ENCODE peak calls at places on chromosomes 16 and 17, in ten cellular contexts. L is uterus, M is Peyer's patch, Q is esophagus muscularis mucosa, O is transverse colon, R is stomach, J is IMR-90, P is endothelial cell of umbilical vein, B is ovary, U is body of pancreas. W is an unnamed sample. For H3K36me3, the result is how much of the 10 kb centered on the place peaks cover.

GRCh38 chr17:66373944-66374817 is 71.8 kb downstream of the PRKCA start:
- DNase-seq in L (no peak), M (no peak), Q (no peak), O (peak), R (no peak), J (no peak), P (no peak), B (no peak), U (peak), W (peak)

GRCh38 chr16:52729731-52730130 is 182.8 kb upstream of the TOX3 start:
- DNase-seq in L (no peak), M (no peak), Q (no peak), O (no peak), R (no peak), J (no peak), P (no peak), B (no peak), U (no peak), W (no peak)

GRCh38 chr16:24689128-24689527 is 40.3 kb upstream of the TNRC6A start:
- DNase-seq in L (no peak), M (no peak), Q (no peak), O (no peak), R (no peak), J (peak), P (peak), B (no peak), U (no peak), W (no peak)

GRCh38 chr17:35801583-35802224 is 6.3 kb upstream of the MMP28 start:
- DNase-seq in L (peak), M (peak), Q (no peak), O (peak), R (peak), J (no peak), P (peak), B (peak), U (peak), W (peak)

GRCh38 chr17:61202564-61202963 is 197.1 kb upstream of the TBX2 start:
- DNase-seq in L (no peak), M (no peak), Q (no peak), O (no peak), R (no peak), J (peak), P (no peak), B (no peak), U (no peak), W (no peak)

GRCh38 chr17:73119631-73120030 is 27.1 kb upstream of the SLC39A11 start:
- DNase-seq in L (no peak), M (no peak), Q (no peak), O (no peak), R (no peak), J (no peak), P (no peak), B (no peak), U (no peak), W (no peak)

GRCh38 chr17:80442305-80442659 is 27.3 kb downstream of the ENDOV start:
- DNase-seq in L (no peak), M (no peak), Q (no peak), O (no peak), R (no peak), J (no peak), P (no peak), B (no peak), U (no peak), W (no peak)

GRCh38 chr17:5237541-5238016 is 2.9 kb upstream of the SCIMP start:
- DNase-seq in L (no peak), M (peak), Q (no peak), O (peak), R (peak), J (peak), P (peak), B (peak), U (peak), W (peak)

DNA sequence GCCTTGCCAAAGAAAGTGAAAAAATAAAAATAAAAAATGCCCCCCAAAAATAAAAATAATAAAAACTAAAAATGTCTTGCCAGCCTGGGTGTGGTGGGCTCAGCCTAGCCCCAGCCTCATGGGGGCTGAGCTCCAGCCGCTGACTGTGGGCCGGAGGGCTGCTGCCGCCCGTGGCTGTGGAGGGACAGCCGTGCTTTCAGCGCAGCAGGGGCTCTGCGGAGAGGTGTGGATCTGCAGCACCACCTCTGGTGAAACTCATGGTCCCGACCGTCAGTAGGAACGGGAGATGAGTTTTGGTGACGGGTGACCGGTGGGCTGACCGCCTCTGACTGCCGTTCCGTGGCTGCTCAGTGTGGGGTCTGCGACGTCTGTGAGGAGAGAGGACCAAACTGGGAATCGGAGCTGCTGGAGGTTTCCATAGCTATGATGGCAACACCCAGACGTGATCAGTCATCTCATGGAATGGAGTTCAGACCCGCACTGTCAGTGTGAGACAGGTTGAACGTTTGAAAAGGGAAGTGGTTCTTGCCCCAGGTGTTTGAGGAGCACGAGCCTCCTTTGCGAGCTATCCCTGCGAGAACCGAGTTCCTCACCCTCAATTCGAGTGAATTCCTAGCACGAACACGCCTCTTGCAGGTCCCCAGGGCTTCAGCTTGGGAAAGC is 12.0 kb upstream of the RPL13 start:
- DNase-seq in L (no peak), M (no peak), Q (no peak), O (no peak), R (no peak), J (no peak), P (no peak), B (no peak), U (no peak), W (no peak)
- H3K36me3 ChIP-seq in L (under half), M (under half), Q (half or more), O (under half), R (half or more), J (half or more), P (under half), B (under half), U (under half), W (half or more)

GRCh38 chr16:969508-970378 is 1.0 kb downstream of the LMF1 start:
- DNase-seq in L (no peak), M (no peak), Q (no peak), O (peak), R (no peak), J (peak), P (peak), B (peak), U (peak), W (no peak)
- TF ChIP-seq POLR2A in L (no peak), M (no peak), Q (no peak), O (no peak), R (no peak), J (no peak), P (no peak), B (no peak), U (no peak), W (no peak)

GRCh38 chr16:1764971-1765370 is 6.4 kb downstream of the NME3 start:
- DNase-seq in L (no peak), M (no peak), Q (no peak), O (no peak), R (no peak), J (no peak), P (no peak), B (no peak), U (no peak), W (no peak)
- H3K36me3 ChIP-seq in L (under half), M (under half), Q (half or more), O (under half), R (half or more), J (half or more), P (half or more), B (under half), U (under half), W (half or more)

GRCh38 chr17:17682737-17683675 is 1.7 kb downstream of the RAI1 start:
- DNase-seq in L (peak), M (peak), Q (no peak), O (peak), R (peak), J (peak), P (peak), B (peak), U (peak), W (peak)
- TF ChIP-seq POLR2A in L (no peak), M (peak), Q (no peak), O (peak), R (no peak), J (peak), P (peak), B (peak), U (peak), W (no peak)

GRCh38 chr16:75628351-75628750 is 5.3 kb upstream of the ADAT1 start:
- DNase-seq in L (no peak), M (no peak), Q (no peak), O (no peak), R (no peak), J (no peak), P (peak), B (no peak), U (no peak), W (no peak)
- H3K36me3 ChIP-seq in L (under half), M (under half), Q (half or more), O (under half), R (half or more), J (half or more), P (under half), B (under half), U (under half), W (under half)

DNA sequence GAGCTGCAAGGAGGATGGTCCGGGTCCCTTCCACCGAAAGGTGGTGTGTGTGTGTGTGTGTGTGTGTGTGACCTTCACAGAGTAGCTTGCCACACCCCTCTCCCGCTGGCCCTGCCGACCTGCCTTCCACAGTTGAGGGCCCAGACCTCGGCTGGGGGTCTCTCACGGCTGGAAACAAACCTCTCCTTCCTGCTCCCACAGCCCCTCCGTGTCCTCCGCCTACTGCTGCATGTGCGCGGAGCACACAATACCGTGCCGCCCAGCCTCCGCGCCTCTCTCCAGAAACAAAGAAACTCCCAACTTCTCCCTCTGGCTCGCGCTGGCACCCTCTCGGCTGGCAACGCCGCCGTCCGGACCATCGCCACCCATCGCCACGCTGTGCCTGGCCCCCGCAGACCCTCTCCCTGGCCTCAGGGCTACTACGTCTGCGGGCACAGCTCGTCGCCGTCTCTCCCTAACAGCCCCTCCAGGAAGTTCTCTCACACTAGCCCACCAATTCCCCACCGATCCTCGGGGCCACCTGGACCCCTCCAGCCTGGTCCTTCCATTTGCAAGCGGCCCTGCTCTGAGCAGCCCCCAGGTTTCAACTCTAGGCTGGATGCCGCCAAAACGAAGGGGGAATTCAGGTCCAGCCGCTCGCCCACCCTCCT is 81.3 kb downstream of the TIMM22 start:
- DNase-seq in L (no peak), M (no peak), Q (no peak), O (no peak), R (no peak), J (no peak), P (no peak), B (no peak), U (no peak), W (no peak)
- TF ChIP-seq POLR2A in L (no peak), M (no peak), Q (no peak), O (no peak), R (no peak), J (no peak), P (no peak), B (no peak), U (no peak), W (no peak)

DNA sequence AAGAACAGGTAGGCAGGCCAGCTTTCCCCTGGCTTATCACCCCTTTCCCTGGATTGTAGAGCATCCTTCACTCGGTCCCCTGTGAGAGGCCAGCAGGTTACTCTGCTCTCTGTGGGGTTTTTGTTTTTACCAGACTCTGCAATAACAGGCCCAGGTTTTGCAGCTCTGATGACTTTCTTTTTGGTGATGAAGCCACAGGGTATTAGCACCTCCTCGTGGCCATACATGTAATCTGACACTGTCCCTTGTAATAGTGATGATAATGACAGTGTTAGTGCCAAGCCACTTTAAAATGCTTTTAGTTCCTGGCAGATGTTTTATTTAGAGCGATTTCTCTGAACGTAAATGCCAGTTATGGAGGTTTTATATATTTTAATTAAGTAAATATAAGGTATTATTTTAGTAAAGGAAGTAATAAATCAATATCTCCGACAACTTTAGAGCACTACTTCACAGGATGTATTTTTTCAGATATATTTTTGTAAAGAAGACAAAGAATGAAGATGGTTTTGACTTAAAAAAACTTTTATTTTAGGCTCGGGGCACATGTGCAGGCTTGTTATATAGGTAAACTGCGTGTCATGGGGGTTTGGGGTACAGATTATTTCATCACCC is 38.0 kb upstream of the CPHXL start:
- DNase-seq in L (peak), M (peak), Q (no peak), O (peak), R (peak), J (peak), P (peak), B (peak), U (peak), W (no peak)
- H3K36me3 ChIP-seq in L (under half), M (under half), Q (under half), O (under half), R (under half), J (under half), P (under half), B (under half), U (under half), W (under half)

GRCh38 chr16:684961-685696 is 995 bp upstream of the JMJD8 start:
- DNase-seq in L (no peak), M (no peak), Q (no peak), O (no peak), R (no peak), J (no peak), P (no peak), B (peak), U (no peak), W (peak)

GRCh38 chr16:685967-686366 is 1.8 kb upstream of the JMJD8 start:
- DNase-seq in L (no peak), M (no peak), Q (no peak), O (peak), R (peak), J (peak), P (peak), B (peak), U (peak), W (no peak)

GRCh38 chr16:684067-684794 is at the start of gene JMJD8:
- DNase-seq in L (peak), M (peak), Q (peak), O (peak), R (peak), J (peak), P (peak), B (peak), U (peak), W (peak)

GRCh38 chr16:687499-687898 is 2.7 kb downstream of the WDR24 start:
- DNase-seq in L (no peak), M (no peak), Q (no peak), O (no peak), R (no peak), J (no peak), P (no peak), B (no peak), U (no peak), W (no peak)

GRCh38 chr16:686459-687260 is 2.5 kb upstream of the JMJD8 start:
- DNase-seq in L (no peak), M (no peak), Q (no peak), O (no peak), R (no peak), J (no peak), P (no peak), B (no peak), U (no peak), W (no peak)
- TF ChIP-seq POLR2A in L (no peak), M (no peak), Q (no peak), O (no peak), R (no peak), J (no peak), P (no peak), B (no peak), U (no peak), W (no peak)

W was measured in heart left ventricle.